ENCODE peak calls at places on chromosome 22, in five cellular contexts. P, J, S, F and G are unnamed samples.

GRCh38 chr22:27794244-27794643 is 7.3 kb downstream of the MN1 start:
- DNase-seq in P (no peak), J (no peak), S (no peak), F (no peak), G (no peak)

GRCh38 chr22:26748845-26749244 is 91.5 kb downstream of the MIAT start:
- DNase-seq in P (no peak), J (no peak), S (no peak), F (no peak), G (no peak)

GRCh38 chr22:22048981-22049531 is 66.5 kb upstream of the TOP3B start:
- DNase-seq in P (no peak), J (no peak), S (no peak), F (no peak), G (no peak)

GRCh38 chr22:21657361-21658118 is 8.3 kb upstream of the PPIL2 start:
- DNase-seq in P (peak), J (peak), S (peak), F (peak), G (peak)

GRCh38 chr22:41366323-41367014 is 15.3 kb upstream of the TEF start:
- DNase-seq in P (no peak), J (no peak), S (no peak), F (no peak), G (no peak)

GRCh38 chr22:39493759-39494158 is 8.3 kb upstream of the MIEF1 start:
- DNase-seq in P (peak), J (no peak), S (no peak), F (no peak), G (no peak)

GRCh38 chr22:39693943-39694500 is 123.5 kb downstream of the CACNA1I start:
- DNase-seq in P (no peak), J (no peak), S (no peak), F (no peak), G (no peak)

GRCh38 chr22:27405672-27406388 is 395.7 kb downstream of the MN1 start:
- DNase-seq in P (peak), J (no peak), S (peak), F (peak), G (peak)

GRCh38 chr22:20036119-20036518 is 15.2 kb downstream of the TANGO2 start:
- DNase-seq in P (no peak), J (no peak), S (no peak), F (no peak), G (no peak)

GRCh38 chr22:25739659-25740344 is 2.2 kb upstream of the MYO18B start:
- DNase-seq in P (no peak), J (no peak), S (no peak), F (no peak), G (no peak)

GRCh38 chr22:45322873-45323525 is 13.3 kb downstream of the FAM118A start:
- DNase-seq in P (no peak), J (no peak), S (no peak), F (no peak), G (no peak)

GRCh38 chr22:20531404-20532181 is 24.2 kb downstream of the MED15 start:
- DNase-seq in P (peak), J (no peak), S (peak), F (no peak), G (peak)

GRCh38 chr22:27213766-27214581 is 556.6 kb downstream of the MIAT start:
- DNase-seq in P (peak), J (no peak), S (no peak), F (no peak), G (no peak)

GRCh38 chr22:35973388-35973787 is 55.2 kb downstream of the RBFOX2 start:
- DNase-seq in P (no peak), J (no peak), S (no peak), F (no peak), G (no peak)

GRCh38 chr22:20388200-20388599 is 5.8 kb upstream of the ZNF74 start:
- DNase-seq in P (no peak), J (no peak), S (no peak), F (peak), G (no peak)

GRCh38 chr22:27814993-27815392 is 13.4 kb upstream of the MN1 start:
- DNase-seq in P (no peak), J (no peak), S (no peak), F (no peak), G (no peak)

GRCh38 chr22:20244744-20245576 is 23.2 kb downstream of the RTN4R start:
- DNase-seq in P (no peak), J (no peak), S (no peak), F (peak), G (peak)

GRCh38 chr22:20994902-20995241 is 7.0 kb downstream of the THAP7 start:
- DNase-seq in P (no peak), J (no peak), S (no peak), F (no peak), G (no peak)

GRCh38 chr22:17769716-17770082 is 4.6 kb downstream of the BID start:
- DNase-seq in P (no peak), J (no peak), S (no peak), F (no peak), G (no peak)

GRCh38 chr22:26527574-26528465 is 15.5 kb upstream of the TFIP11 start:
- DNase-seq in P (no peak), J (no peak), S (no peak), F (no peak), G (no peak)

GRCh38 chr22:22955866-22956535 is 68.4 kb downstream of the IGLL5 start:
- DNase-seq in P (peak), J (no peak), S (peak), F (peak), G (peak)

GRCh38 chr22:27809226-27809625 is 7.7 kb upstream of the MN1 start:
- DNase-seq in P (no peak), J (no peak), S (no peak), F (no peak), G (no peak)

GRCh38 chr22:41976070-41976901 is 7.0 kb downstream of the SEPTIN3 start:
- DNase-seq in P (no peak), J (no peak), S (no peak), F (no peak), G (peak)

GRCh38 chr22:19635644-19636043 is 78.7 kb upstream of the SEPTIN5 start:
- DNase-seq in P (no peak), J (no peak), S (no peak), F (no peak), G (no peak)

GRCh38 chr22:23029521-23030228 is 40.6 kb upstream of the GNAZ start:
- DNase-seq in P (no peak), J (no peak), S (no peak), F (peak), G (no peak)

GRCh38 chr22:22684605-22685561 is 40.5 kb downstream of the GGTLC2 start:
- DNase-seq in P (peak), J (no peak), S (no peak), F (peak), G (no peak)

GRCh38 chr22:41286639-41287091 is 678 bp upstream of the RANGAP1 start:
- DNase-seq in P (peak), J (peak), S (peak), F (peak), G (peak)

GRCh38 chr22:23380230-23380573 is 199.9 kb downstream of the IGLL1 start:
- DNase-seq in P (no peak), J (no peak), S (no peak), F (no peak), G (no peak)

GRCh38 chr22:46274381-46274780 is 6.6 kb downstream of the TTC38 start:
- DNase-seq in P (no peak), J (no peak), S (no peak), F (no peak), G (no peak)

GRCh38 chr22:19287076-19287724 is 4.3 kb downstream of the CLTCL1 start:
- DNase-seq in P (peak), J (no peak), S (no peak), F (no peak), G (no peak)

GRCh38 chr22:39254789-39255298 is 10.1 kb upstream of the PDGFB start:
- DNase-seq in P (peak), J (peak), S (no peak), F (no peak), G (no peak)

GRCh38 chr22:28247667-28248363 is 328.8 kb upstream of the PITPNB start:
- DNase-seq in P (no peak), J (no peak), S (no peak), F (peak), G (peak)

GRCh38 chr22:20965104-20965887 is 1.8 kb upstream of the AIFM3 start:
- DNase-seq in P (no peak), J (no peak), S (no peak), F (peak), G (peak)

GRCh38 chr22:33917744-33918406 is 2.4 kb downstream of the LARGE1 start:
- DNase-seq in P (peak), J (peak), S (peak), F (no peak), G (peak)

GRCh38 chr22:22508274-22509176 is at the start of gene ZNF280B:
- DNase-seq in P (peak), J (peak), S (peak), F (peak), G (peak)

GRCh38 chr22:23915230-23915754 is 21.1 kb downstream of the MIF start:
- DNase-seq in P (no peak), J (no peak), S (no peak), F (no peak), G (no peak)

GRCh38 chr22:26086359-26086758 is 82.9 kb upstream of the SEZ6L start:
- DNase-seq in P (no peak), J (no peak), S (no peak), F (no peak), G (peak)

GRCh38 chr22:27715078-27715477 is 86.5 kb downstream of the MN1 start:
- DNase-seq in P (no peak), J (no peak), S (no peak), F (no peak), G (peak)

GRCh38 chr22:36253523-36254490 is 874 bp downstream of the APOL1 start:
- DNase-seq in P (no peak), J (no peak), S (no peak), F (peak), G (peak)

DNA sequence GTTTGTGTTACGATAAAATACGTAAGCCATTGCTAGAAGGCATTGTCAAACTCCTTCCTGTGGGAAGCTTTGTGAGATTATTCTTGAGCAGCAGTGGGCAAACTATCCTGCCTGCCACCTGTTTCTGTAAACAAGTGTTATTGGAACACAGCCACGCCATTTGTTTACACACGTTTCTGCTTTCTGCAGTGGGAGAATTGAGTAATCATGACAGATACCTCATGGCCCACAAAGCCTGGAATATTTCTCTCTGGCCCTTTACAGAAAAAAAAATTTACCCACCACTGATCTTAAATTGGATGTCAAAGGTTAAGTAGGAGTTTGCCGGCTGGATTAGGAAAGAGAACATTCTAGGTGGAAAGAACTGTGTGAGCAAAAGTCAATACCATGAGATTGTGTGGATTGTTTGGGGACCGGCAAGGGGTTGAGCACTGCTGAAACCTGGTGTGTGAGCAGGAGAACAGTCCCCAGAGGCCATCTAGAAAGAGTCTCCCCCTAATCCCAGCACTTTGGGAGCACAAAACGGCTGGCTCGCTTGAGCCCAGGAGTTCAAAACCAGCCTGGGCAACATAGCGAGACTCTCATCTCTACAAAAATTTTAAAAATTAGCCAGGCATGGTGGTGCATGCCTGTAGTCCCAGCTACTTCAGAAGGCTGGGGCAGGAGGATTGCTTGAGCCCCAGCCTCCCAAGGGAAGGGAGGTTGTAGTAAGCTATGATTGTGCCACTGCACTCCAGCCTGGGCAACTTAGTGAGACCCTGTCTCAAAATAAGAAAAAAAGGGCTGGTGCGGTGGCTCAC is 6.0 kb upstream of the PLA2G6 start:
- DNase-seq in P (peak), J (no peak), S (peak), F (no peak), G (no peak)
- TF ChIP-seq MXI1 in P (no peak), J (no peak), S (peak), F (no peak), G (no peak)

GRCh38 chr22:49657275-49657973 is 170.2 kb downstream of the BRD1 start:
- DNase-seq in P (no peak), J (peak), S (no peak), F (peak), G (no peak)
- TF ChIP-seq MXI1 in P (no peak), J (no peak), S (no peak), F (peak), G (no peak)

DNA sequence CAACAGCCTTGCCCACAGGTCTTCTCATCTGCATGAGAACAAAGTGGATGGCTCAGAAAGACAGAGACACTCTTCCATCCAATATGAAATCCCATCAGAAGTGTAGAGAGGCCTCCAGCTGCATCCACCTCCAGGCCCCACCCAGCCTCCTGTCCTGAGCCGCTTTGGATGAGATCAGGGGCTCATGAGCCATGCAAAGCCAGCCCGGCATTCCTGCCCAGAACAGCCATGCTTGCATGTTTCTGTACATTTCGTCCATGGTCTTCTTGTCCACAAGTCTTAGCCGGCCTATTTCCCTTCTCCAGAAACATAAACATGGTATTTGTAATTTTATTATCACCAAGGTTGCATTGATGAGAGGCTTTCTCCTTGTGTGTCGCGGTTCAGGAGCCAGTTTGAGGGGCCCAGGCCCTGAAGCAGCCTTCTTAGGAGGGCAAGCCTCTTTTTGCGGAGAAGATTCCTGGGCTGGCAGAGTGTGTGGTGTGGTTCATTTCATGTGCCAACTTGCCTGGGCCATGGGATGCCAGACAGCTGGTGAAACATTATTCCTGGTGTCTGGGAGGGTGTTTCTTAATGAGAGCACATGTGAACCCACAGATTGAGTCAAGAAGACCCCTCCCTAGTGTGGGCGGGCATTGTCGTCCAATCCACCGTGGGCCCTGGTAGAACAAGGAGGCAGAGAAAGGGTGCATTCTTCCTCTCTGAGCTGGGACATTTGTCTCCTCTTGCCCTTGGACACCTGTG is 928.9 kb downstream of the TBC1D22A start:
- DNase-seq in P (no peak), J (no peak), S (no peak), F (no peak), G (no peak)
- TF ChIP-seq MXI1 in P (no peak), J (no peak), S (no peak), F (no peak), G (no peak)

GRCh38 chr22:29914991-29915390 is 32.0 kb downstream of the MTMR3 start:
- DNase-seq in P (no peak), J (no peak), S (no peak), F (no peak), G (no peak)
- TF ChIP-seq MXI1 in P (no peak), J (no peak), S (no peak), F (no peak), G (no peak)

GRCh38 chr22:37547249-37547741 is 13.0 kb upstream of the CDC42EP1 start:
- DNase-seq in P (no peak), J (no peak), S (no peak), F (no peak), G (no peak)
- TF ChIP-seq MXI1 in P (no peak), J (no peak), S (no peak), F (no peak), G (no peak)

GRCh38 chr22:31102441-31103081 is 4.8 kb downstream of the SELENOM start:
- DNase-seq in P (peak), J (no peak), S (peak), F (no peak), G (no peak)
- TF ChIP-seq MXI1 in P (peak), J (no peak), S (peak), F (no peak), G (no peak)

GRCh38 chr22:29348956-29349355 is 33.5 kb upstream of the RASL10A start:
- DNase-seq in P (no peak), J (no peak), S (no peak), F (no peak), G (no peak)
- TF ChIP-seq MXI1 in P (no peak), J (no peak), S (no peak), F (no peak), G (no peak)

GRCh38 chr22:44094751-44095302 is 70.7 kb downstream of the PARVB start:
- DNase-seq in P (no peak), J (no peak), S (no peak), F (no peak), G (no peak)
- TF ChIP-seq MXI1 in P (no peak), J (no peak), S (no peak), F (no peak), G (no peak)